ENCODE peak calls at places on chromosomes 4 and X, in eight cellular contexts. One of them, this sample, is unnamed.

GRCh38 chr4:47334597-47335185 is 128.8 kb downstream of the COMMD8 start:
- DNase-seq in stimulated activated CD4-positive, alpha-beta T cell treated with anti-CD3 and anti-CD28 coated beads, TNF-alpha, amount 100 ng/mL, for 48 hours: no peak
- DNase-seq in neural crest cell: no peak
- DNase-seq in ELR: peak; percentile 54
- DNase-seq in GM13977: no peak
- DNase-seq in Calu3: no peak
- DNase-seq in choroid plexus epithelial cell: peak; percentile 48
- DNase-seq in stimulated activated CD8-positive, alpha-beta memory T cell treated with anti-CD3 and anti-CD28 coated beads, Interleukin-7, amount 100 ng/mL, for 1 hour: no peak
- DNase-seq in this sample: no peak

GRCh38 chr4:184456337-184456736 is 18.0 kb downstream of the IRF2 start:
- DNase-seq in stimulated activated CD8-positive, alpha-beta memory T cell treated with anti-CD3 and anti-CD28 coated beads, Interleukin-7, amount 100 ng/mL, for 1 hour: no peak
- DNase-seq in ELR: no peak
- DNase-seq in choroid plexus epithelial cell: no peak
- DNase-seq in neural crest cell: no peak
- DNase-seq in GM13977: no peak
- DNase-seq in Calu3: no peak
- DNase-seq in stimulated activated CD4-positive, alpha-beta T cell treated with anti-CD3 and anti-CD28 coated beads, TNF-alpha, amount 100 ng/mL, for 48 hours: no peak
- DNase-seq in this sample: no peak

GRCh38 chrX:70444326-70445196 is at the start of gene DLG3:
- DNase-seq in stimulated activated CD4-positive, alpha-beta T cell treated with anti-CD3 and anti-CD28 coated beads, TNF-alpha, amount 100 ng/mL, for 48 hours: no peak
- DNase-seq in neural crest cell: peak; percentile 54
- DNase-seq in Calu3: peak; percentile 48
- DNase-seq in GM13977: peak; percentile 16
- DNase-seq in choroid plexus epithelial cell: peak; percentile 55
- DNase-seq in ELR: peak; percentile 63
- DNase-seq in stimulated activated CD8-positive, alpha-beta memory T cell treated with anti-CD3 and anti-CD28 coated beads, Interleukin-7, amount 100 ng/mL, for 1 hour: no peak
- DNase-seq in this sample: peak; percentile 6

GRCh38 chrX:46634577-46634976 is 61.0 kb downstream of the CHST7 start:
- DNase-seq in Calu3: no peak
- DNase-seq in stimulated activated CD8-positive, alpha-beta memory T cell treated with anti-CD3 and anti-CD28 coated beads, Interleukin-7, amount 100 ng/mL, for 1 hour: no peak
- DNase-seq in stimulated activated CD4-positive, alpha-beta T cell treated with anti-CD3 and anti-CD28 coated beads, TNF-alpha, amount 100 ng/mL, for 48 hours: no peak
- DNase-seq in neural crest cell: no peak
- DNase-seq in GM13977: no peak
- DNase-seq in ELR: no peak
- DNase-seq in choroid plexus epithelial cell: no peak
- DNase-seq in this sample: no peak

GRCh38 chr4:172202480-172203076 is 389.4 kb downstream of the GALNTL6 start:
- DNase-seq in ELR: peak; percentile 51
- DNase-seq in GM13977: peak; percentile 33
- DNase-seq in stimulated activated CD8-positive, alpha-beta memory T cell treated with anti-CD3 and anti-CD28 coated beads, Interleukin-7, amount 100 ng/mL, for 1 hour: no peak
- DNase-seq in choroid plexus epithelial cell: peak; percentile 69
- DNase-seq in Calu3: peak; percentile 2
- DNase-seq in neural crest cell: no peak
- DNase-seq in stimulated activated CD4-positive, alpha-beta T cell treated with anti-CD3 and anti-CD28 coated beads, TNF-alpha, amount 100 ng/mL, for 48 hours: no peak
- DNase-seq in this sample: no peak

GRCh38 chrX:153667931-153668396 is 5.6 kb downstream of the PNCK start:
- DNase-seq in ELR: peak; percentile 68
- DNase-seq in neural crest cell: peak; percentile 78
- DNase-seq in Calu3: peak; percentile 85
- DNase-seq in stimulated activated CD4-positive, alpha-beta T cell treated with anti-CD3 and anti-CD28 coated beads, TNF-alpha, amount 100 ng/mL, for 48 hours: peak; percentile 65
- DNase-seq in GM13977: peak; percentile 85
- DNase-seq in stimulated activated CD8-positive, alpha-beta memory T cell treated with anti-CD3 and anti-CD28 coated beads, Interleukin-7, amount 100 ng/mL, for 1 hour: peak; percentile 38
- DNase-seq in choroid plexus epithelial cell: peak; percentile 87
- DNase-seq in this sample: no peak

GRCh38 chr4:135368826-135369225 is 1167.2 kb upstream of the PABPC4L start:
- DNase-seq in ELR: peak; percentile 4
- DNase-seq in Calu3: no peak
- DNase-seq in neural crest cell: no peak
- DNase-seq in GM13977: no peak
- DNase-seq in choroid plexus epithelial cell: no peak
- DNase-seq in stimulated activated CD4-positive, alpha-beta T cell treated with anti-CD3 and anti-CD28 coated beads, TNF-alpha, amount 100 ng/mL, for 48 hours: no peak
- DNase-seq in stimulated activated CD8-positive, alpha-beta memory T cell treated with anti-CD3 and anti-CD28 coated beads, Interleukin-7, amount 100 ng/mL, for 1 hour: no peak
- DNase-seq in this sample: no peak

GRCh38 chr4:11634283-11634682 is 205.6 kb upstream of the HS3ST1 start:
- DNase-seq in GM13977: no peak
- DNase-seq in Calu3: peak; percentile 60
- DNase-seq in neural crest cell: no peak
- DNase-seq in choroid plexus epithelial cell: no peak
- DNase-seq in stimulated activated CD8-positive, alpha-beta memory T cell treated with anti-CD3 and anti-CD28 coated beads, Interleukin-7, amount 100 ng/mL, for 1 hour: no peak
- DNase-seq in stimulated activated CD4-positive, alpha-beta T cell treated with anti-CD3 and anti-CD28 coated beads, TNF-alpha, amount 100 ng/mL, for 48 hours: no peak
- DNase-seq in ELR: no peak
- DNase-seq in this sample: no peak

GRCh38 chrX:16140983-16141382 is 17.6 kb downstream of the GRPR start:
- DNase-seq in neural crest cell: no peak
- DNase-seq in GM13977: no peak
- DNase-seq in ELR: no peak
- DNase-seq in stimulated activated CD4-positive, alpha-beta T cell treated with anti-CD3 and anti-CD28 coated beads, TNF-alpha, amount 100 ng/mL, for 48 hours: no peak
- DNase-seq in stimulated activated CD8-positive, alpha-beta memory T cell treated with anti-CD3 and anti-CD28 coated beads, Interleukin-7, amount 100 ng/mL, for 1 hour: no peak
- DNase-seq in choroid plexus epithelial cell: no peak
- DNase-seq in Calu3: no peak
- DNase-seq in this sample: no peak

GRCh38 chr4:128461300-128462103 is 173.9 kb upstream of the PGRMC2 start:
- DNase-seq in ELR: peak; percentile 72
- DNase-seq in stimulated activated CD8-positive, alpha-beta memory T cell treated with anti-CD3 and anti-CD28 coated beads, Interleukin-7, amount 100 ng/mL, for 1 hour: no peak
- DNase-seq in neural crest cell: no peak
- DNase-seq in stimulated activated CD4-positive, alpha-beta T cell treated with anti-CD3 and anti-CD28 coated beads, TNF-alpha, amount 100 ng/mL, for 48 hours: no peak
- DNase-seq in GM13977: no peak
- DNase-seq in choroid plexus epithelial cell: peak; percentile 94
- DNase-seq in Calu3: peak; percentile 9
- DNase-seq in this sample: no peak

GRCh38 chr4:119118397-119118796 is 17.2 kb upstream of the MYOZ2 start:
- DNase-seq in neural crest cell: no peak
- DNase-seq in choroid plexus epithelial cell: peak; percentile 63
- DNase-seq in stimulated activated CD4-positive, alpha-beta T cell treated with anti-CD3 and anti-CD28 coated beads, TNF-alpha, amount 100 ng/mL, for 48 hours: no peak
- DNase-seq in GM13977: no peak
- DNase-seq in Calu3: no peak
- DNase-seq in stimulated activated CD8-positive, alpha-beta memory T cell treated with anti-CD3 and anti-CD28 coated beads, Interleukin-7, amount 100 ng/mL, for 1 hour: no peak
- DNase-seq in ELR: peak; percentile 55
- DNase-seq in this sample: no peak

GRCh38 chr4:78616046-78616498 is 64.5 kb downstream of the ANXA3 start:
- DNase-seq in GM13977: no peak
- DNase-seq in Calu3: no peak
- DNase-seq in ELR: peak; percentile 63
- DNase-seq in choroid plexus epithelial cell: peak; percentile 57
- DNase-seq in stimulated activated CD4-positive, alpha-beta T cell treated with anti-CD3 and anti-CD28 coated beads, TNF-alpha, amount 100 ng/mL, for 48 hours: no peak
- DNase-seq in stimulated activated CD8-positive, alpha-beta memory T cell treated with anti-CD3 and anti-CD28 coated beads, Interleukin-7, amount 100 ng/mL, for 1 hour: no peak
- DNase-seq in neural crest cell: no peak
- DNase-seq in this sample: no peak

GRCh38 chrX:153672531-153673397 is 849 bp downstream of the PNCK start:
- DNase-seq in Calu3: no peak
- DNase-seq in ELR: no peak
- DNase-seq in choroid plexus epithelial cell: no peak
- DNase-seq in stimulated activated CD8-positive, alpha-beta memory T cell treated with anti-CD3 and anti-CD28 coated beads, Interleukin-7, amount 100 ng/mL, for 1 hour: no peak
- DNase-seq in GM13977: peak; percentile 23
- DNase-seq in stimulated activated CD4-positive, alpha-beta T cell treated with anti-CD3 and anti-CD28 coated beads, TNF-alpha, amount 100 ng/mL, for 48 hours: no peak
- DNase-seq in neural crest cell: no peak
- DNase-seq in this sample: no peak

GRCh38 chr4:56130609-56131150 is 181.9 kb downstream of the CEP135 start:
- DNase-seq in GM13977: no peak
- DNase-seq in Calu3: no peak
- DNase-seq in choroid plexus epithelial cell: peak; percentile 11
- DNase-seq in stimulated activated CD8-positive, alpha-beta memory T cell treated with anti-CD3 and anti-CD28 coated beads, Interleukin-7, amount 100 ng/mL, for 1 hour: no peak
- DNase-seq in ELR: no peak
- DNase-seq in stimulated activated CD4-positive, alpha-beta T cell treated with anti-CD3 and anti-CD28 coated beads, TNF-alpha, amount 100 ng/mL, for 48 hours: no peak
- DNase-seq in neural crest cell: no peak
- DNase-seq in this sample: no peak

GRCh38 chrX:14546190-14546589 is 16.9 kb downstream of the GLRA2 start:
- DNase-seq in ELR: no peak
- DNase-seq in choroid plexus epithelial cell: no peak
- DNase-seq in neural crest cell: no peak
- DNase-seq in Calu3: no peak
- DNase-seq in stimulated activated CD8-positive, alpha-beta memory T cell treated with anti-CD3 and anti-CD28 coated beads, Interleukin-7, amount 100 ng/mL, for 1 hour: no peak
- DNase-seq in GM13977: no peak
- DNase-seq in stimulated activated CD4-positive, alpha-beta T cell treated with anti-CD3 and anti-CD28 coated beads, TNF-alpha, amount 100 ng/mL, for 48 hours: no peak
- DNase-seq in this sample: no peak

GRCh38 chrX:68072016-68072415 is 361.3 kb downstream of the OPHN1 start:
- DNase-seq in Calu3: no peak
- DNase-seq in GM13977: no peak
- DNase-seq in stimulated activated CD4-positive, alpha-beta T cell treated with anti-CD3 and anti-CD28 coated beads, TNF-alpha, amount 100 ng/mL, for 48 hours: no peak
- DNase-seq in ELR: peak; percentile 14
- DNase-seq in choroid plexus epithelial cell: peak; percentile 38
- DNase-seq in neural crest cell: no peak
- DNase-seq in stimulated activated CD8-positive, alpha-beta memory T cell treated with anti-CD3 and anti-CD28 coated beads, Interleukin-7, amount 100 ng/mL, for 1 hour: no peak
- DNase-seq in this sample: no peak

GRCh38 chr4:184896868-184897715 is 71.3 kb upstream of the ACSL1 start:
- DNase-seq in GM13977: peak; percentile 50
- DNase-seq in stimulated activated CD8-positive, alpha-beta memory T cell treated with anti-CD3 and anti-CD28 coated beads, Interleukin-7, amount 100 ng/mL, for 1 hour: no peak
- DNase-seq in choroid plexus epithelial cell: peak; percentile 6
- DNase-seq in stimulated activated CD4-positive, alpha-beta T cell treated with anti-CD3 and anti-CD28 coated beads, TNF-alpha, amount 100 ng/mL, for 48 hours: no peak
- DNase-seq in neural crest cell: no peak
- DNase-seq in Calu3: no peak
- DNase-seq in ELR: no peak
- DNase-seq in this sample: no peak

GRCh38 chr4:36269116-36269515 is 12.3 kb upstream of the DTHD1 start:
- DNase-seq in GM13977: no peak
- DNase-seq in stimulated activated CD4-positive, alpha-beta T cell treated with anti-CD3 and anti-CD28 coated beads, TNF-alpha, amount 100 ng/mL, for 48 hours: no peak
- DNase-seq in Calu3: no peak
- DNase-seq in neural crest cell: no peak
- DNase-seq in choroid plexus epithelial cell: no peak
- DNase-seq in stimulated activated CD8-positive, alpha-beta memory T cell treated with anti-CD3 and anti-CD28 coated beads, Interleukin-7, amount 100 ng/mL, for 1 hour: no peak
- DNase-seq in ELR: no peak
- DNase-seq in this sample: no peak

GRCh38 chr4:27702710-27703431 is 842.2 kb downstream of the STIM2 start:
- DNase-seq in stimulated activated CD4-positive, alpha-beta T cell treated with anti-CD3 and anti-CD28 coated beads, TNF-alpha, amount 100 ng/mL, for 48 hours: no peak
- DNase-seq in stimulated activated CD8-positive, alpha-beta memory T cell treated with anti-CD3 and anti-CD28 coated beads, Interleukin-7, amount 100 ng/mL, for 1 hour: no peak
- DNase-seq in choroid plexus epithelial cell: peak; percentile 12
- DNase-seq in ELR: peak; percentile 42
- DNase-seq in neural crest cell: peak; percentile 4
- DNase-seq in Calu3: peak; percentile 16
- DNase-seq in GM13977: peak; percentile 20
- DNase-seq in this sample: no peak

GRCh38 chr4:73415807-73416238 is 11.7 kb downstream of the ALB start:
- DNase-seq in Calu3: no peak
- DNase-seq in ELR: no peak
- DNase-seq in neural crest cell: no peak
- DNase-seq in choroid plexus epithelial cell: no peak
- DNase-seq in stimulated activated CD8-positive, alpha-beta memory T cell treated with anti-CD3 and anti-CD28 coated beads, Interleukin-7, amount 100 ng/mL, for 1 hour: no peak
- DNase-seq in stimulated activated CD4-positive, alpha-beta T cell treated with anti-CD3 and anti-CD28 coated beads, TNF-alpha, amount 100 ng/mL, for 48 hours: no peak
- DNase-seq in GM13977: no peak
- DNase-seq in this sample: no peak

GRCh38 chr4:93475730-93476129 is 352.8 kb upstream of the ATOH1 start:
- DNase-seq in stimulated activated CD8-positive, alpha-beta memory T cell treated with anti-CD3 and anti-CD28 coated beads, Interleukin-7, amount 100 ng/mL, for 1 hour: no peak
- DNase-seq in Calu3: no peak
- DNase-seq in choroid plexus epithelial cell: no peak
- DNase-seq in ELR: no peak
- DNase-seq in stimulated activated CD4-positive, alpha-beta T cell treated with anti-CD3 and anti-CD28 coated beads, TNF-alpha, amount 100 ng/mL, for 48 hours: no peak
- DNase-seq in GM13977: no peak
- DNase-seq in neural crest cell: no peak
- DNase-seq in this sample: no peak

GRCh38 chrX:40434947-40435346 is 145.8 kb upstream of the ATP6AP2 start:
- DNase-seq in neural crest cell: peak; percentile 14
- DNase-seq in GM13977: no peak
- DNase-seq in stimulated activated CD8-positive, alpha-beta memory T cell treated with anti-CD3 and anti-CD28 coated beads, Interleukin-7, amount 100 ng/mL, for 1 hour: no peak
- DNase-seq in Calu3: no peak
- DNase-seq in stimulated activated CD4-positive, alpha-beta T cell treated with anti-CD3 and anti-CD28 coated beads, TNF-alpha, amount 100 ng/mL, for 48 hours: no peak
- DNase-seq in ELR: no peak
- DNase-seq in choroid plexus epithelial cell: peak; percentile 49
- DNase-seq in this sample: no peak

GRCh38 chr4:56999751-57000150 is 21.1 kb downstream of the POLR2B start:
- DNase-seq in ELR: no peak
- DNase-seq in stimulated activated CD4-positive, alpha-beta T cell treated with anti-CD3 and anti-CD28 coated beads, TNF-alpha, amount 100 ng/mL, for 48 hours: no peak
- DNase-seq in choroid plexus epithelial cell: no peak
- DNase-seq in Calu3: no peak
- DNase-seq in stimulated activated CD8-positive, alpha-beta memory T cell treated with anti-CD3 and anti-CD28 coated beads, Interleukin-7, amount 100 ng/mL, for 1 hour: no peak
- DNase-seq in neural crest cell: no peak
- DNase-seq in GM13977: no peak
- DNase-seq in this sample: no peak

GRCh38 chrX:1181131-1181530 is 31.3 kb downstream of the CRLF2 start:
- DNase-seq in GM13977: no peak
- DNase-seq in stimulated activated CD8-positive, alpha-beta memory T cell treated with anti-CD3 and anti-CD28 coated beads, Interleukin-7, amount 100 ng/mL, for 1 hour: no peak
- DNase-seq in Calu3: no peak
- DNase-seq in stimulated activated CD4-positive, alpha-beta T cell treated with anti-CD3 and anti-CD28 coated beads, TNF-alpha, amount 100 ng/mL, for 48 hours: no peak
- DNase-seq in neural crest cell: no peak
- DNase-seq in choroid plexus epithelial cell: no peak
- DNase-seq in ELR: no peak
- DNase-seq in this sample: no peak

GRCh38 chr4:90841676-90842075 is 714.5 kb downstream of the CCSER1 start:
- DNase-seq in GM13977: no peak
- DNase-seq in choroid plexus epithelial cell: peak; percentile 37
- DNase-seq in stimulated activated CD4-positive, alpha-beta T cell treated with anti-CD3 and anti-CD28 coated beads, TNF-alpha, amount 100 ng/mL, for 48 hours: no peak
- DNase-seq in stimulated activated CD8-positive, alpha-beta memory T cell treated with anti-CD3 and anti-CD28 coated beads, Interleukin-7, amount 100 ng/mL, for 1 hour: no peak
- DNase-seq in neural crest cell: no peak
- DNase-seq in ELR: no peak
- DNase-seq in Calu3: no peak
- DNase-seq in this sample: no peak

GRCh38 chr4:56386091-56386490 is 1.2 kb downstream of the AASDH start:
- DNase-seq in choroid plexus epithelial cell: no peak
- DNase-seq in ELR: no peak
- DNase-seq in stimulated activated CD8-positive, alpha-beta memory T cell treated with anti-CD3 and anti-CD28 coated beads, Interleukin-7, amount 100 ng/mL, for 1 hour: no peak
- DNase-seq in GM13977: no peak
- DNase-seq in neural crest cell: no peak
- DNase-seq in stimulated activated CD4-positive, alpha-beta T cell treated with anti-CD3 and anti-CD28 coated beads, TNF-alpha, amount 100 ng/mL, for 48 hours: no peak
- DNase-seq in Calu3: no peak
- DNase-seq in this sample: no peak

GRCh38 chr4:84804126-84804525 is 162.4 kb downstream of the WDFY3 start:
- DNase-seq in ELR: peak; percentile 26
- DNase-seq in choroid plexus epithelial cell: peak; percentile 23
- DNase-seq in Calu3: no peak
- DNase-seq in stimulated activated CD4-positive, alpha-beta T cell treated with anti-CD3 and anti-CD28 coated beads, TNF-alpha, amount 100 ng/mL, for 48 hours: no peak
- DNase-seq in neural crest cell: no peak
- DNase-seq in GM13977: no peak
- DNase-seq in stimulated activated CD8-positive, alpha-beta memory T cell treated with anti-CD3 and anti-CD28 coated beads, Interleukin-7, amount 100 ng/mL, for 1 hour: no peak
- DNase-seq in this sample: peak; percentile 27

GRCh38 chr4:185227713-185228278 is 18.4 kb downstream of the SNX25 start:
- DNase-seq in choroid plexus epithelial cell: no peak
- DNase-seq in Calu3: no peak
- DNase-seq in ELR: no peak
- DNase-seq in neural crest cell: no peak
- DNase-seq in GM13977: no peak
- DNase-seq in stimulated activated CD8-positive, alpha-beta memory T cell treated with anti-CD3 and anti-CD28 coated beads, Interleukin-7, amount 100 ng/mL, for 1 hour: no peak
- DNase-seq in stimulated activated CD4-positive, alpha-beta T cell treated with anti-CD3 and anti-CD28 coated beads, TNF-alpha, amount 100 ng/mL, for 48 hours: no peak
- DNase-seq in this sample: no peak

GRCh38 chr4:151014521-151015457 is at the start of gene LRBA:
- DNase-seq in ELR: peak; percentile 73
- DNase-seq in stimulated activated CD8-positive, alpha-beta memory T cell treated with anti-CD3 and anti-CD28 coated beads, Interleukin-7, amount 100 ng/mL, for 1 hour: peak; percentile 60
- DNase-seq in neural crest cell: peak; percentile 52
- DNase-seq in Calu3: peak; percentile 88
- DNase-seq in GM13977: peak; percentile 79
- DNase-seq in choroid plexus epithelial cell: peak; percentile 58
- DNase-seq in stimulated activated CD4-positive, alpha-beta T cell treated with anti-CD3 and anti-CD28 coated beads, TNF-alpha, amount 100 ng/mL, for 48 hours: peak; percentile 85
- DNase-seq in this sample: peak; percentile 42

GRCh38 chr4:99998062-99998880 is 48.2 kb upstream of the H2AZ1 start:
- DNase-seq in GM13977: peak; percentile 32
- DNase-seq in neural crest cell: no peak
- DNase-seq in ELR: peak; percentile 73
- DNase-seq in stimulated activated CD4-positive, alpha-beta T cell treated with anti-CD3 and anti-CD28 coated beads, TNF-alpha, amount 100 ng/mL, for 48 hours: no peak
- DNase-seq in stimulated activated CD8-positive, alpha-beta memory T cell treated with anti-CD3 and anti-CD28 coated beads, Interleukin-7, amount 100 ng/mL, for 1 hour: no peak
- DNase-seq in Calu3: no peak
- DNase-seq in choroid plexus epithelial cell: peak; percentile 68
- DNase-seq in this sample: no peak